ENCODE peak calls at places on chromosomes 7 and 10, in eight cellular contexts. One of them, this sample, is unnamed.

GRCh38 chr7:6637544-6638229 is 569 bp downstream of the ZNF316 start:
- DNase-seq in memory B cell: peak
- DNase-seq in cardiac muscle cell: peak
- DNase-seq in activated naive CD4-positive, alpha-beta T cell treated with anti-CD3 and anti-CD28 coated beads, Interleukin-2, amount 10 ng/mL, durations not matched to agents 7 days and 5 days: peak
- DNase-seq in aorta: no peak
- DNase-seq in B cell: peak
- DNase-seq in stimulated activated CD4-positive, alpha-beta T cell treated with anti-CD3 and anti-CD28 coated beads, Interleukin-2, amount 100 ng/mL, for 48 hours: peak
- DNase-seq in osteoblast: peak
- DNase-seq in this sample: peak

GRCh38 chr10:15144788-15145187 is 23.7 kb downstream of the NMT2 start:
- DNase-seq in memory B cell: no peak
- DNase-seq in cardiac muscle cell: no peak
- DNase-seq in activated naive CD4-positive, alpha-beta T cell treated with anti-CD3 and anti-CD28 coated beads, Interleukin-2, amount 10 ng/mL, durations not matched to agents 7 days and 5 days: no peak
- DNase-seq in aorta: no peak
- DNase-seq in B cell: no peak
- DNase-seq in stimulated activated CD4-positive, alpha-beta T cell treated with anti-CD3 and anti-CD28 coated beads, Interleukin-2, amount 100 ng/mL, for 48 hours: no peak
- DNase-seq in osteoblast: no peak
- DNase-seq in this sample: no peak

GRCh38 chr10:89167915-89168314 is 39.2 kb downstream of the CH25H start:
- DNase-seq in memory B cell: no peak
- DNase-seq in cardiac muscle cell: no peak
- DNase-seq in activated naive CD4-positive, alpha-beta T cell treated with anti-CD3 and anti-CD28 coated beads, Interleukin-2, amount 10 ng/mL, durations not matched to agents 7 days and 5 days: no peak
- DNase-seq in aorta: no peak
- DNase-seq in B cell: no peak
- DNase-seq in stimulated activated CD4-positive, alpha-beta T cell treated with anti-CD3 and anti-CD28 coated beads, Interleukin-2, amount 100 ng/mL, for 48 hours: no peak
- DNase-seq in osteoblast: no peak
- DNase-seq in this sample: no peak

GRCh38 chr7:73986158-73986631 is 41.8 kb upstream of the ELN start:
- DNase-seq in memory B cell: no peak
- DNase-seq in cardiac muscle cell: no peak
- DNase-seq in activated naive CD4-positive, alpha-beta T cell treated with anti-CD3 and anti-CD28 coated beads, Interleukin-2, amount 10 ng/mL, durations not matched to agents 7 days and 5 days: no peak
- DNase-seq in aorta: peak
- DNase-seq in B cell: no peak
- DNase-seq in stimulated activated CD4-positive, alpha-beta T cell treated with anti-CD3 and anti-CD28 coated beads, Interleukin-2, amount 100 ng/mL, for 48 hours: no peak
- DNase-seq in osteoblast: no peak
- DNase-seq in this sample: peak

GRCh38 chr10:113665352-113665751 is 1.5 kb upstream of the NRAP start:
- DNase-seq in memory B cell: no peak
- DNase-seq in cardiac muscle cell: no peak
- DNase-seq in activated naive CD4-positive, alpha-beta T cell treated with anti-CD3 and anti-CD28 coated beads, Interleukin-2, amount 10 ng/mL, durations not matched to agents 7 days and 5 days: no peak
- DNase-seq in aorta: no peak
- DNase-seq in B cell: no peak
- DNase-seq in stimulated activated CD4-positive, alpha-beta T cell treated with anti-CD3 and anti-CD28 coated beads, Interleukin-2, amount 100 ng/mL, for 48 hours: no peak
- DNase-seq in osteoblast: no peak
- DNase-seq in this sample: no peak

GRCh38 chr7:98372993-98373392 is 27.9 kb downstream of the BAIAP2L1 start:
- DNase-seq in memory B cell: no peak
- DNase-seq in cardiac muscle cell: no peak
- DNase-seq in activated naive CD4-positive, alpha-beta T cell treated with anti-CD3 and anti-CD28 coated beads, Interleukin-2, amount 10 ng/mL, durations not matched to agents 7 days and 5 days: no peak
- DNase-seq in aorta: no peak
- DNase-seq in B cell: no peak
- DNase-seq in stimulated activated CD4-positive, alpha-beta T cell treated with anti-CD3 and anti-CD28 coated beads, Interleukin-2, amount 100 ng/mL, for 48 hours: no peak
- DNase-seq in osteoblast: peak
- DNase-seq in this sample: no peak

GRCh38 chr10:93464826-93465388 is 17.2 kb downstream of the MYOF start:
- DNase-seq in memory B cell: no peak
- DNase-seq in cardiac muscle cell: no peak
- DNase-seq in activated naive CD4-positive, alpha-beta T cell treated with anti-CD3 and anti-CD28 coated beads, Interleukin-2, amount 10 ng/mL, durations not matched to agents 7 days and 5 days: no peak
- DNase-seq in aorta: no peak
- DNase-seq in B cell: no peak
- DNase-seq in stimulated activated CD4-positive, alpha-beta T cell treated with anti-CD3 and anti-CD28 coated beads, Interleukin-2, amount 100 ng/mL, for 48 hours: no peak
- DNase-seq in osteoblast: no peak
- DNase-seq in this sample: no peak

GRCh38 chr10:111289467-111289866 is 212.6 kb downstream of the ADRA2A start:
- DNase-seq in memory B cell: no peak
- DNase-seq in cardiac muscle cell: no peak
- DNase-seq in activated naive CD4-positive, alpha-beta T cell treated with anti-CD3 and anti-CD28 coated beads, Interleukin-2, amount 10 ng/mL, durations not matched to agents 7 days and 5 days: no peak
- DNase-seq in aorta: no peak
- DNase-seq in B cell: no peak
- DNase-seq in stimulated activated CD4-positive, alpha-beta T cell treated with anti-CD3 and anti-CD28 coated beads, Interleukin-2, amount 100 ng/mL, for 48 hours: no peak
- DNase-seq in osteoblast: no peak
- DNase-seq in this sample: no peak

GRCh38 chr7:36994456-36995112 is 270.3 kb upstream of the AOAH start:
- DNase-seq in memory B cell: no peak
- DNase-seq in cardiac muscle cell: no peak
- DNase-seq in activated naive CD4-positive, alpha-beta T cell treated with anti-CD3 and anti-CD28 coated beads, Interleukin-2, amount 10 ng/mL, durations not matched to agents 7 days and 5 days: no peak
- DNase-seq in aorta: no peak
- DNase-seq in B cell: no peak
- DNase-seq in stimulated activated CD4-positive, alpha-beta T cell treated with anti-CD3 and anti-CD28 coated beads, Interleukin-2, amount 100 ng/mL, for 48 hours: no peak
- DNase-seq in osteoblast: no peak
- DNase-seq in this sample: no peak

GRCh38 chr10:84341983-84342382 is 13.6 kb downstream of the CCSER2 start:
- DNase-seq in memory B cell: no peak
- DNase-seq in cardiac muscle cell: no peak
- DNase-seq in activated naive CD4-positive, alpha-beta T cell treated with anti-CD3 and anti-CD28 coated beads, Interleukin-2, amount 10 ng/mL, durations not matched to agents 7 days and 5 days: no peak
- DNase-seq in aorta: no peak
- DNase-seq in B cell: no peak
- DNase-seq in stimulated activated CD4-positive, alpha-beta T cell treated with anti-CD3 and anti-CD28 coated beads, Interleukin-2, amount 100 ng/mL, for 48 hours: no peak
- DNase-seq in osteoblast: no peak
- DNase-seq in this sample: no peak

GRCh38 chr10:16904619-16905018 is 87.4 kb upstream of the RSU1 start:
- DNase-seq in memory B cell: no peak
- DNase-seq in cardiac muscle cell: no peak
- DNase-seq in activated naive CD4-positive, alpha-beta T cell treated with anti-CD3 and anti-CD28 coated beads, Interleukin-2, amount 10 ng/mL, durations not matched to agents 7 days and 5 days: no peak
- DNase-seq in aorta: no peak
- DNase-seq in B cell: no peak
- DNase-seq in stimulated activated CD4-positive, alpha-beta T cell treated with anti-CD3 and anti-CD28 coated beads, Interleukin-2, amount 100 ng/mL, for 48 hours: no peak
- DNase-seq in osteoblast: peak
- DNase-seq in this sample: no peak

GRCh38 chr10:75884808-75885207 is 453.4 kb downstream of the LRMDA start:
- DNase-seq in memory B cell: no peak
- DNase-seq in cardiac muscle cell: no peak
- DNase-seq in activated naive CD4-positive, alpha-beta T cell treated with anti-CD3 and anti-CD28 coated beads, Interleukin-2, amount 10 ng/mL, durations not matched to agents 7 days and 5 days: no peak
- DNase-seq in aorta: no peak
- DNase-seq in B cell: no peak
- DNase-seq in stimulated activated CD4-positive, alpha-beta T cell treated with anti-CD3 and anti-CD28 coated beads, Interleukin-2, amount 100 ng/mL, for 48 hours: no peak
- DNase-seq in osteoblast: no peak
- DNase-seq in this sample: no peak

GRCh38 chr10:110495731-110496552 is 1.8 kb upstream of the DUSP5 start:
- DNase-seq in memory B cell: no peak
- DNase-seq in cardiac muscle cell: no peak
- DNase-seq in activated naive CD4-positive, alpha-beta T cell treated with anti-CD3 and anti-CD28 coated beads, Interleukin-2, amount 10 ng/mL, durations not matched to agents 7 days and 5 days: peak
- DNase-seq in aorta: peak
- DNase-seq in B cell: peak
- DNase-seq in stimulated activated CD4-positive, alpha-beta T cell treated with anti-CD3 and anti-CD28 coated beads, Interleukin-2, amount 100 ng/mL, for 48 hours: peak
- DNase-seq in osteoblast: peak
- DNase-seq in this sample: peak

GRCh38 chr10:47022311-47023131 is 111.3 kb downstream of the PTPN20 start:
- DNase-seq in memory B cell: no peak
- DNase-seq in cardiac muscle cell: no peak
- DNase-seq in activated naive CD4-positive, alpha-beta T cell treated with anti-CD3 and anti-CD28 coated beads, Interleukin-2, amount 10 ng/mL, durations not matched to agents 7 days and 5 days: no peak
- DNase-seq in aorta: peak
- DNase-seq in B cell: no peak
- DNase-seq in stimulated activated CD4-positive, alpha-beta T cell treated with anti-CD3 and anti-CD28 coated beads, Interleukin-2, amount 100 ng/mL, for 48 hours: no peak
- DNase-seq in osteoblast: peak
- DNase-seq in this sample: no peak

GRCh38 chr10:96334888-96335526 is 23.8 kb downstream of the OPALIN start:
- DNase-seq in memory B cell: no peak
- DNase-seq in cardiac muscle cell: peak
- DNase-seq in activated naive CD4-positive, alpha-beta T cell treated with anti-CD3 and anti-CD28 coated beads, Interleukin-2, amount 10 ng/mL, durations not matched to agents 7 days and 5 days: no peak
- DNase-seq in aorta: no peak
- DNase-seq in B cell: peak
- DNase-seq in stimulated activated CD4-positive, alpha-beta T cell treated with anti-CD3 and anti-CD28 coated beads, Interleukin-2, amount 100 ng/mL, for 48 hours: no peak
- DNase-seq in osteoblast: peak
- DNase-seq in this sample: no peak

GRCh38 chr10:68499544-68499943 is 27.8 kb upstream of the DNA2 start:
- DNase-seq in memory B cell: no peak
- DNase-seq in cardiac muscle cell: no peak
- DNase-seq in activated naive CD4-positive, alpha-beta T cell treated with anti-CD3 and anti-CD28 coated beads, Interleukin-2, amount 10 ng/mL, durations not matched to agents 7 days and 5 days: no peak
- DNase-seq in aorta: no peak
- DNase-seq in B cell: no peak
- DNase-seq in stimulated activated CD4-positive, alpha-beta T cell treated with anti-CD3 and anti-CD28 coated beads, Interleukin-2, amount 100 ng/mL, for 48 hours: no peak
- DNase-seq in osteoblast: no peak
- DNase-seq in this sample: no peak

GRCh38 chr10:86366033-86366901 is at the start of gene GRID1:
- DNase-seq in memory B cell: no peak
- DNase-seq in cardiac muscle cell: peak
- DNase-seq in activated naive CD4-positive, alpha-beta T cell treated with anti-CD3 and anti-CD28 coated beads, Interleukin-2, amount 10 ng/mL, durations not matched to agents 7 days and 5 days: peak
- DNase-seq in aorta: peak
- DNase-seq in B cell: peak
- DNase-seq in stimulated activated CD4-positive, alpha-beta T cell treated with anti-CD3 and anti-CD28 coated beads, Interleukin-2, amount 100 ng/mL, for 48 hours: no peak
- DNase-seq in osteoblast: peak
- DNase-seq in this sample: no peak

GRCh38 chr7:116953727-116954442 is 584 bp downstream of the ST7 start:
- DNase-seq in memory B cell: no peak
- DNase-seq in cardiac muscle cell: peak
- DNase-seq in activated naive CD4-positive, alpha-beta T cell treated with anti-CD3 and anti-CD28 coated beads, Interleukin-2, amount 10 ng/mL, durations not matched to agents 7 days and 5 days: peak
- DNase-seq in aorta: peak
- DNase-seq in B cell: no peak
- DNase-seq in stimulated activated CD4-positive, alpha-beta T cell treated with anti-CD3 and anti-CD28 coated beads, Interleukin-2, amount 100 ng/mL, for 48 hours: peak
- DNase-seq in osteoblast: peak
- DNase-seq in this sample: peak

GRCh38 chr7:55271069-55271468 is 94.1 kb upstream of the LANCL2 start:
- DNase-seq in memory B cell: no peak
- DNase-seq in cardiac muscle cell: no peak
- DNase-seq in activated naive CD4-positive, alpha-beta T cell treated with anti-CD3 and anti-CD28 coated beads, Interleukin-2, amount 10 ng/mL, durations not matched to agents 7 days and 5 days: no peak
- DNase-seq in aorta: no peak
- DNase-seq in B cell: no peak
- DNase-seq in stimulated activated CD4-positive, alpha-beta T cell treated with anti-CD3 and anti-CD28 coated beads, Interleukin-2, amount 100 ng/mL, for 48 hours: no peak
- DNase-seq in osteoblast: no peak
- DNase-seq in this sample: no peak

GRCh38 chr10:132460071-132460470 is 63.1 kb downstream of the PWWP2B start:
- DNase-seq in memory B cell: no peak
- DNase-seq in cardiac muscle cell: no peak
- DNase-seq in activated naive CD4-positive, alpha-beta T cell treated with anti-CD3 and anti-CD28 coated beads, Interleukin-2, amount 10 ng/mL, durations not matched to agents 7 days and 5 days: peak
- DNase-seq in aorta: peak
- DNase-seq in B cell: no peak
- DNase-seq in stimulated activated CD4-positive, alpha-beta T cell treated with anti-CD3 and anti-CD28 coated beads, Interleukin-2, amount 100 ng/mL, for 48 hours: no peak
- DNase-seq in osteoblast: no peak
- DNase-seq in this sample: no peak

GRCh38 chr10:52318822-52319464 is 4.9 kb downstream of the DKK1 start:
- DNase-seq in memory B cell: no peak
- DNase-seq in cardiac muscle cell: no peak
- DNase-seq in activated naive CD4-positive, alpha-beta T cell treated with anti-CD3 and anti-CD28 coated beads, Interleukin-2, amount 10 ng/mL, durations not matched to agents 7 days and 5 days: no peak
- DNase-seq in aorta: no peak
- DNase-seq in B cell: no peak
- DNase-seq in stimulated activated CD4-positive, alpha-beta T cell treated with anti-CD3 and anti-CD28 coated beads, Interleukin-2, amount 100 ng/mL, for 48 hours: no peak
- DNase-seq in osteoblast: peak
- DNase-seq in this sample: no peak

GRCh38 chr10:71694567-71694968 is 25.0 kb downstream of the C10orf105 start:
- DNase-seq in memory B cell: peak
- DNase-seq in cardiac muscle cell: no peak
- DNase-seq in activated naive CD4-positive, alpha-beta T cell treated with anti-CD3 and anti-CD28 coated beads, Interleukin-2, amount 10 ng/mL, durations not matched to agents 7 days and 5 days: peak
- DNase-seq in aorta: no peak
- DNase-seq in B cell: peak
- DNase-seq in stimulated activated CD4-positive, alpha-beta T cell treated with anti-CD3 and anti-CD28 coated beads, Interleukin-2, amount 100 ng/mL, for 48 hours: no peak
- DNase-seq in osteoblast: no peak
- DNase-seq in this sample: peak

GRCh38 chr7:55212838-55213237 is 152.3 kb upstream of the LANCL2 start:
- DNase-seq in memory B cell: no peak
- DNase-seq in cardiac muscle cell: no peak
- DNase-seq in activated naive CD4-positive, alpha-beta T cell treated with anti-CD3 and anti-CD28 coated beads, Interleukin-2, amount 10 ng/mL, durations not matched to agents 7 days and 5 days: no peak
- DNase-seq in aorta: no peak
- DNase-seq in B cell: no peak
- DNase-seq in stimulated activated CD4-positive, alpha-beta T cell treated with anti-CD3 and anti-CD28 coated beads, Interleukin-2, amount 100 ng/mL, for 48 hours: no peak
- DNase-seq in osteoblast: no peak
- DNase-seq in this sample: no peak

GRCh38 chr7:44184874-44185446 is 4.3 kb downstream of the GCK start:
- DNase-seq in memory B cell: no peak
- DNase-seq in cardiac muscle cell: no peak
- DNase-seq in activated naive CD4-positive, alpha-beta T cell treated with anti-CD3 and anti-CD28 coated beads, Interleukin-2, amount 10 ng/mL, durations not matched to agents 7 days and 5 days: no peak
- DNase-seq in aorta: no peak
- DNase-seq in B cell: no peak
- DNase-seq in stimulated activated CD4-positive, alpha-beta T cell treated with anti-CD3 and anti-CD28 coated beads, Interleukin-2, amount 100 ng/mL, for 48 hours: no peak
- DNase-seq in osteoblast: no peak
- DNase-seq in this sample: no peak

GRCh38 chr7:101453617-101454016 is 90.9 kb downstream of the COL26A1 start:
- DNase-seq in memory B cell: no peak
- DNase-seq in cardiac muscle cell: no peak
- DNase-seq in activated naive CD4-positive, alpha-beta T cell treated with anti-CD3 and anti-CD28 coated beads, Interleukin-2, amount 10 ng/mL, durations not matched to agents 7 days and 5 days: no peak
- DNase-seq in aorta: no peak
- DNase-seq in B cell: no peak
- DNase-seq in stimulated activated CD4-positive, alpha-beta T cell treated with anti-CD3 and anti-CD28 coated beads, Interleukin-2, amount 100 ng/mL, for 48 hours: no peak
- DNase-seq in osteoblast: no peak
- DNase-seq in this sample: no peak

GRCh38 chr10:88241501-88241900 is 341.6 kb downstream of the RNLS start:
- DNase-seq in memory B cell: no peak
- DNase-seq in cardiac muscle cell: no peak
- DNase-seq in activated naive CD4-positive, alpha-beta T cell treated with anti-CD3 and anti-CD28 coated beads, Interleukin-2, amount 10 ng/mL, durations not matched to agents 7 days and 5 days: no peak
- DNase-seq in aorta: no peak
- DNase-seq in B cell: no peak
- DNase-seq in stimulated activated CD4-positive, alpha-beta T cell treated with anti-CD3 and anti-CD28 coated beads, Interleukin-2, amount 100 ng/mL, for 48 hours: no peak
- DNase-seq in osteoblast: no peak
- DNase-seq in this sample: no peak

GRCh38 chr10:90674927-90675326 is 182.9 kb downstream of the HTR7 start:
- DNase-seq in memory B cell: no peak
- DNase-seq in cardiac muscle cell: no peak
- DNase-seq in activated naive CD4-positive, alpha-beta T cell treated with anti-CD3 and anti-CD28 coated beads, Interleukin-2, amount 10 ng/mL, durations not matched to agents 7 days and 5 days: no peak
- DNase-seq in aorta: peak
- DNase-seq in B cell: no peak
- DNase-seq in stimulated activated CD4-positive, alpha-beta T cell treated with anti-CD3 and anti-CD28 coated beads, Interleukin-2, amount 100 ng/mL, for 48 hours: no peak
- DNase-seq in osteoblast: peak
- DNase-seq in this sample: peak

GRCh38 chr7:102042016-102042656 is 224.7 kb downstream of the CUX1 start:
- DNase-seq in memory B cell: no peak
- DNase-seq in cardiac muscle cell: no peak
- DNase-seq in activated naive CD4-positive, alpha-beta T cell treated with anti-CD3 and anti-CD28 coated beads, Interleukin-2, amount 10 ng/mL, durations not matched to agents 7 days and 5 days: no peak
- DNase-seq in aorta: no peak
- DNase-seq in B cell: no peak
- DNase-seq in stimulated activated CD4-positive, alpha-beta T cell treated with anti-CD3 and anti-CD28 coated beads, Interleukin-2, amount 100 ng/mL, for 48 hours: no peak
- DNase-seq in osteoblast: peak
- DNase-seq in this sample: no peak

GRCh38 chr7:90692396-90692795 is 96.3 kb downstream of the CDK14 start:
- DNase-seq in memory B cell: no peak
- DNase-seq in cardiac muscle cell: no peak
- DNase-seq in activated naive CD4-positive, alpha-beta T cell treated with anti-CD3 and anti-CD28 coated beads, Interleukin-2, amount 10 ng/mL, durations not matched to agents 7 days and 5 days: no peak
- DNase-seq in aorta: no peak
- DNase-seq in B cell: no peak
- DNase-seq in stimulated activated CD4-positive, alpha-beta T cell treated with anti-CD3 and anti-CD28 coated beads, Interleukin-2, amount 100 ng/mL, for 48 hours: no peak
- DNase-seq in osteoblast: no peak
- DNase-seq in this sample: no peak

GRCh38 chr7:74104702-74105101 is 21.1 kb downstream of the LIMK1 start:
- DNase-seq in memory B cell: no peak
- DNase-seq in cardiac muscle cell: no peak
- DNase-seq in activated naive CD4-positive, alpha-beta T cell treated with anti-CD3 and anti-CD28 coated beads, Interleukin-2, amount 10 ng/mL, durations not matched to agents 7 days and 5 days: no peak
- DNase-seq in aorta: no peak
- DNase-seq in B cell: no peak
- DNase-seq in stimulated activated CD4-positive, alpha-beta T cell treated with anti-CD3 and anti-CD28 coated beads, Interleukin-2, amount 100 ng/mL, for 48 hours: no peak
- DNase-seq in osteoblast: peak
- DNase-seq in this sample: no peak

GRCh38 chr10:113610636-113611601 is 52.9 kb downstream of the NRAP start:
- DNase-seq in memory B cell: no peak
- DNase-seq in cardiac muscle cell: peak
- DNase-seq in activated naive CD4-positive, alpha-beta T cell treated with anti-CD3 and anti-CD28 coated beads, Interleukin-2, amount 10 ng/mL, durations not matched to agents 7 days and 5 days: no peak
- DNase-seq in aorta: no peak
- DNase-seq in B cell: no peak
- DNase-seq in stimulated activated CD4-positive, alpha-beta T cell treated with anti-CD3 and anti-CD28 coated beads, Interleukin-2, amount 100 ng/mL, for 48 hours: no peak
- DNase-seq in osteoblast: peak
- DNase-seq in this sample: no peak

GRCh38 chr10:11085545-11085944 is 67.9 kb downstream of the CELF2 start:
- DNase-seq in memory B cell: no peak
- DNase-seq in cardiac muscle cell: no peak
- DNase-seq in activated naive CD4-positive, alpha-beta T cell treated with anti-CD3 and anti-CD28 coated beads, Interleukin-2, amount 10 ng/mL, durations not matched to agents 7 days and 5 days: no peak
- DNase-seq in aorta: no peak
- DNase-seq in B cell: no peak
- DNase-seq in stimulated activated CD4-positive, alpha-beta T cell treated with anti-CD3 and anti-CD28 coated beads, Interleukin-2, amount 100 ng/mL, for 48 hours: no peak
- DNase-seq in osteoblast: no peak
- DNase-seq in this sample: no peak

GRCh38 chr7:141057788-141058187 is 16.1 kb upstream of the TMEM178B start:
- DNase-seq in memory B cell: no peak
- DNase-seq in cardiac muscle cell: no peak
- DNase-seq in activated naive CD4-positive, alpha-beta T cell treated with anti-CD3 and anti-CD28 coated beads, Interleukin-2, amount 10 ng/mL, durations not matched to agents 7 days and 5 days: no peak
- DNase-seq in aorta: no peak
- DNase-seq in B cell: no peak
- DNase-seq in stimulated activated CD4-positive, alpha-beta T cell treated with anti-CD3 and anti-CD28 coated beads, Interleukin-2, amount 100 ng/mL, for 48 hours: no peak
- DNase-seq in osteoblast: no peak
- DNase-seq in this sample: no peak

GRCh38 chr7:111638048-111638447 is 75.8 kb upstream of the IMMP2L start:
- DNase-seq in memory B cell: no peak
- DNase-seq in cardiac muscle cell: no peak
- DNase-seq in activated naive CD4-positive, alpha-beta T cell treated with anti-CD3 and anti-CD28 coated beads, Interleukin-2, amount 10 ng/mL, durations not matched to agents 7 days and 5 days: no peak
- DNase-seq in aorta: no peak
- DNase-seq in B cell: no peak
- DNase-seq in stimulated activated CD4-positive, alpha-beta T cell treated with anti-CD3 and anti-CD28 coated beads, Interleukin-2, amount 100 ng/mL, for 48 hours: no peak
- DNase-seq in osteoblast: no peak
- DNase-seq in this sample: no peak